ENCODE peak calls at places on chromosomes 12 and 14, in eight cellular contexts. One of them, this sample, is unnamed.
A peak's percentile ranks its signal among the peaks of the same experiment; 100 is the strongest.

GRCh38 chr12:123529636-123530035 is 3.9 kb downstream of the RILPL1 start:
- DNase-seq in tibial nerve: no peak
- DNase-seq in tibial artery: no peak
- DNase-seq in pancreas: no peak
- DNase-seq in lower lobe of right lung: no peak
- DNase-seq in mammary epithelial cell: no peak
- DNase-seq in MM.1S: no peak
- DNase-seq in H9: no peak
- DNase-seq in this sample: no peak

GRCh38 chr12:6554990-6555691 is 701 bp downstream of the IFFO1 start:
- DNase-seq in H9: no peak
- DNase-seq in lower lobe of right lung: no peak
- DNase-seq in MM.1S: no peak
- DNase-seq in tibial nerve: no peak
- DNase-seq in mammary epithelial cell: no peak
- DNase-seq in tibial artery: no peak
- DNase-seq in pancreas: no peak
- DNase-seq in this sample: no peak

GRCh38 chr12:30822385-30823139 is 67.8 kb upstream of the CAPRIN2 start:
- DNase-seq in tibial artery: peak; percentile 81
- DNase-seq in tibial nerve: peak; percentile 47
- DNase-seq in H9: peak; percentile 79
- DNase-seq in pancreas: peak; percentile 38
- DNase-seq in lower lobe of right lung: peak; percentile 76
- DNase-seq in mammary epithelial cell: peak; percentile 22
- DNase-seq in MM.1S: peak; percentile 67
- DNase-seq in this sample: no peak

GRCh38 chr12:54229624-54230212 is 40.9 kb upstream of the SMUG1 start:
- DNase-seq in tibial nerve: no peak
- DNase-seq in mammary epithelial cell: peak; percentile 94
- DNase-seq in MM.1S: no peak
- DNase-seq in H9: no peak
- DNase-seq in pancreas: no peak
- DNase-seq in lower lobe of right lung: no peak
- DNase-seq in tibial artery: no peak
- DNase-seq in this sample: no peak

GRCh38 chr12:49231881-49232650 is 32.8 kb upstream of the TUBA1C start:
- DNase-seq in tibial nerve: no peak
- DNase-seq in pancreas: no peak
- DNase-seq in lower lobe of right lung: no peak
- DNase-seq in mammary epithelial cell: no peak
- DNase-seq in tibial artery: peak; percentile 6
- DNase-seq in H9: no peak
- DNase-seq in MM.1S: no peak
- DNase-seq in this sample: no peak

GRCh38 chr14:28770574-28770973 is 4.0 kb downstream of the FOXG1 start:
- DNase-seq in mammary epithelial cell: no peak
- DNase-seq in tibial artery: no peak
- DNase-seq in MM.1S: no peak
- DNase-seq in tibial nerve: no peak
- DNase-seq in H9: no peak
- DNase-seq in lower lobe of right lung: no peak
- DNase-seq in pancreas: no peak
- DNase-seq in this sample: no peak

GRCh38 chr12:92136883-92137582 is 8.6 kb downstream of the BTG1 start:
- DNase-seq in pancreas: no peak
- DNase-seq in MM.1S: peak; percentile 6
- DNase-seq in tibial nerve: no peak
- DNase-seq in mammary epithelial cell: peak; percentile 87
- DNase-seq in lower lobe of right lung: no peak
- DNase-seq in H9: no peak
- DNase-seq in tibial artery: no peak
- DNase-seq in this sample: no peak

GRCh38 chr14:45699451-45699850 is 446.4 kb upstream of the MIS18BP1 start:
- DNase-seq in lower lobe of right lung: no peak
- DNase-seq in H9: no peak
- DNase-seq in tibial nerve: no peak
- DNase-seq in mammary epithelial cell: peak; percentile 60
- DNase-seq in pancreas: no peak
- DNase-seq in tibial artery: no peak
- DNase-seq in MM.1S: no peak
- DNase-seq in this sample: no peak

GRCh38 chr14:29548948-29549370 is 378.7 kb downstream of the PRKD1 start:
- DNase-seq in lower lobe of right lung: no peak
- DNase-seq in mammary epithelial cell: peak; percentile 39
- DNase-seq in MM.1S: peak; percentile 52
- DNase-seq in tibial artery: no peak
- DNase-seq in pancreas: no peak
- DNase-seq in H9: no peak
- DNase-seq in tibial nerve: peak; percentile 45
- DNase-seq in this sample: peak; percentile 16

GRCh38 chr12:123532808-123533649 is 490 bp downstream of the RILPL1 start:
- DNase-seq in lower lobe of right lung: peak; percentile 70
- DNase-seq in MM.1S: no peak
- DNase-seq in H9: peak; percentile 66
- DNase-seq in pancreas: peak; percentile 25
- DNase-seq in tibial artery: peak; percentile 80
- DNase-seq in mammary epithelial cell: peak; percentile 48
- DNase-seq in tibial nerve: peak; percentile 22
- DNase-seq in this sample: no peak

GRCh38 chr14:99513183-99513694 is 32.0 kb downstream of the CCNK start:
- DNase-seq in tibial artery: no peak
- DNase-seq in pancreas: no peak
- DNase-seq in H9: no peak
- DNase-seq in tibial nerve: no peak
- DNase-seq in lower lobe of right lung: no peak
- DNase-seq in MM.1S: no peak
- DNase-seq in mammary epithelial cell: no peak
- DNase-seq in this sample: no peak

GRCh38 chr14:89308232-89308959 is 108.6 kb downstream of the FOXN3 start:
- DNase-seq in H9: no peak
- DNase-seq in tibial artery: no peak
- DNase-seq in mammary epithelial cell: no peak
- DNase-seq in lower lobe of right lung: no peak
- DNase-seq in MM.1S: no peak
- DNase-seq in tibial nerve: no peak
- DNase-seq in pancreas: no peak
- DNase-seq in this sample: no peak

GRCh38 chr14:89303452-89304435 is 113.3 kb downstream of the FOXN3 start:
- DNase-seq in pancreas: no peak
- DNase-seq in H9: no peak
- DNase-seq in mammary epithelial cell: peak; percentile 3
- DNase-seq in MM.1S: peak; percentile 70
- DNase-seq in lower lobe of right lung: peak; percentile 65
- DNase-seq in tibial artery: peak; percentile 87
- DNase-seq in tibial nerve: peak; percentile 64
- DNase-seq in this sample: no peak

GRCh38 chr14:89307409-89307808 is 109.6 kb downstream of the FOXN3 start:
- DNase-seq in tibial nerve: no peak
- DNase-seq in H9: no peak
- DNase-seq in tibial artery: no peak
- DNase-seq in pancreas: no peak
- DNase-seq in MM.1S: no peak
- DNase-seq in lower lobe of right lung: no peak
- DNase-seq in mammary epithelial cell: no peak
- DNase-seq in this sample: no peak

GRCh38 chr14:89302396-89302950 is 114.6 kb downstream of the FOXN3 start:
- DNase-seq in lower lobe of right lung: no peak
- DNase-seq in tibial nerve: no peak
- DNase-seq in MM.1S: no peak
- DNase-seq in mammary epithelial cell: no peak
- DNase-seq in pancreas: no peak
- DNase-seq in H9: no peak
- DNase-seq in tibial artery: peak; percentile 52
- DNase-seq in this sample: no peak

DNA sequence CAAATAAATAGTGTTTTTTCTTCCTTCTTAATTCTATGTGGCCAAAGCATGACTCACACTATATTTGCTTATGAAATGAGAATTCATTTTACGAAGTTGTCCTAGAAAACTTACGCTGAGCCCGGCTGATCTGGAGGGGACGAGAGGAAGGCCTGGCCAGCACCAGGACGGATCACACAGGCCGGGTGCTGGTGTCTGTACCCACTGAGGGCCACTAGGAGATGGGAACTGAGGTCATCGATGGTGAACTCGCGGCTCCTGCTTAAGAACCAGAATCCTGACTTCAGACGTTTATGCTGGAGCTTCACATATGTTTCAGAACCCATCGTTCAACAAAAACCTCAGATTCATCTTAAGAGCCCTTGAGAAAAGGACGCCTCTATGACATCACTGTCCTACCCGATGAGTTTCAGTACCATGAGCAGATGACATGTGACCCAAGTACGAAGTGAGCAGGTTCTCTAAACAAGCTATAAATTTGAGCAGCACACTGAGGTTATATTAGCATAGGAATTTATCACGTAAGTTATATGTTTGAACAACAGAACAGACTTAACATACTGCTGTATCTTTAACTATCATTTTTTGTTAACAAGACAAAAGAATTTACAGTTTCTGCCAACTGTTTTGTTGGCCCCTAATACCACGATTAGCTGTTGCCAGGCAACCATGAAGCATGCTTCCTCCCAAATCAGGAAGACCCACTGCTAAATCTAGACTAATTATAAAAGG is 111.9 kb downstream of the FOXN3 start:
- DNase-seq in tibial artery: peak; percentile 75
- DNase-seq in mammary epithelial cell: no peak
- DNase-seq in MM.1S: peak; percentile 63
- DNase-seq in tibial nerve: no peak
- DNase-seq in pancreas: no peak
- DNase-seq in H9: no peak
- DNase-seq in lower lobe of right lung: no peak
- DNase-seq in this sample: no peak
- TF ChIP-seq CTCF in tibial artery: no peak
- TF ChIP-seq CTCF in mammary epithelial cell: no peak
- TF ChIP-seq CTCF in MM.1S: no peak
- TF ChIP-seq CTCF in tibial nerve: no peak
- TF ChIP-seq CTCF in pancreas: no peak
- TF ChIP-seq CTCF in H9: peak; percentile 10
- TF ChIP-seq CTCF in lower lobe of right lung: no peak
- TF ChIP-seq CTCF in this sample: no peak

DNA sequence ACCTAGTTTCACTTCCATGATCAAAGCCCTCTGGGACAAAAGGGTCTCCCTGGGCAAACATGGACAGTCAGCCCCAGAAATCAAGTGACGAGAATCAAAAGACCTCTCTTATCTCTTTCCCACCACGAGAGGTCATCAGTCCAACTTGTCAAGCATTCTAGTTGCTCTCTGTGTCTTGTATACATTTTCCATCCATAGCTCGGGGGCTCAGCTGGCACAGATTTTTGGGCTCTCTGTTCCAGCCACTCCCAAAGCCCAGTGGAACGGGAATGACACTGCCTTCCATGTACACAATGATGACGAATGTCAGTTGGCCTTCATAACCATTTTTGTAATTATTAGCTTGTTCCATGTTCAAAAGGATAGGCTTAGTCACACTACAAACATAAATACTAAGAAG is 29.7 kb downstream of the NOS1 start:
- DNase-seq in lower lobe of right lung: no peak
- DNase-seq in pancreas: no peak
- DNase-seq in MM.1S: no peak
- DNase-seq in tibial artery: no peak
- DNase-seq in H9: no peak
- DNase-seq in tibial nerve: no peak
- DNase-seq in mammary epithelial cell: no peak
- DNase-seq in this sample: no peak
- TF ChIP-seq CTCF in lower lobe of right lung: no peak
- TF ChIP-seq CTCF in pancreas: no peak
- TF ChIP-seq CTCF in MM.1S: no peak
- TF ChIP-seq CTCF in tibial artery: no peak
- TF ChIP-seq CTCF in H9: no peak
- TF ChIP-seq CTCF in tibial nerve: no peak
- TF ChIP-seq CTCF in mammary epithelial cell: no peak
- TF ChIP-seq CTCF in this sample: no peak

DNA sequence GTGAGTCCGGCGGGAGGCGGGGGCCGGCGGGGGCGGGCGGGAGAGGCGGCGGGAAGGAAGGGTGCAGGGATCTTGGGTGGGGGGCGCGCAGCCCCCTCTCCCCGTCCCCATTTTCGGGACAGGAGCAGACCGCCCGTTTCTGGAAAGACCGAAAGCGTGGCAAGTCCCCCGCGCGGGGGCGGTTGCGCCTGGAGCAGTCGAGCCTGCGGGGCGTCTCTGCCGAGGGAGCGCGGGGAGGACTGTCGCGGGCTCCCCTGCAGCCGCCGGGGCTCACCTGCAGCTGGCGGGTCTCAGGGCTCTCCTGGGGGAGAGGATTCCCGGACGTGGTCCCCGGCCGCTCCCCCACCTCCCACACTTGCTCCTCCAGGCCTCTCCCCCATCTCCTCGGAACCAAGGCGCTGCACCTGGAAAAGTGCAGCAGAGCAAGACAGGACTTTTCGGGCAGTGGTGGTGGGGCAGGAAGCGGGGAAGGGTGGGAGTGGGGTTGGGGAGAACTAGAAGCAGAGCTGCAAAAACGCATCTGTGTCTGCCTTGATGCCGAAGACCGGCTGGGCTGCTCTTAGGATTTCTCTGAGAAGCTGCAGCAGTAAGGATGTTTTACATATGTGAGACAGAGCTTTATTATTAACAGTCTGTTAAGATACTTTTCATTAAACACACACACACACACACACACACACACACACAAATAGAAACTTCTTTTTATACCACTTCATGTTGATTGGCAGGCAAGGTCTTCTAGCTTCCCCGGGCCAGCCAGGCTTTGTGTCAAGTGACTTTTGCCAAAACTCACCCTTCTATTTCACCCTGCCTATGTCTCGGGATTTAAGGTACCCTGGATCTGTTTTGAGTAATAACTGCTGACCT is 680 bp downstream of the C12orf75 start:
- DNase-seq in lower lobe of right lung: no peak
- DNase-seq in tibial nerve: no peak
- DNase-seq in H9: no peak
- DNase-seq in mammary epithelial cell: peak; percentile 27
- DNase-seq in MM.1S: peak; percentile 33
- DNase-seq in tibial artery: no peak
- DNase-seq in pancreas: peak; percentile 23
- DNase-seq in this sample: no peak
- TF ChIP-seq CTCF in lower lobe of right lung: no peak
- TF ChIP-seq CTCF in tibial nerve: no peak
- TF ChIP-seq CTCF in H9: no peak
- TF ChIP-seq CTCF in mammary epithelial cell: peak; percentile 9
- TF ChIP-seq CTCF in MM.1S: no peak
- TF ChIP-seq CTCF in tibial artery: no peak
- TF ChIP-seq CTCF in pancreas: no peak
- TF ChIP-seq CTCF in this sample: peak; percentile 3

GRCh38 chr14:24139272-24139934 is 2.0 kb downstream of the EMC9 start:
- DNase-seq in pancreas: no peak
- DNase-seq in MM.1S: no peak
- DNase-seq in H9: no peak
- DNase-seq in lower lobe of right lung: no peak
- DNase-seq in mammary epithelial cell: no peak
- DNase-seq in tibial artery: no peak
- DNase-seq in tibial nerve: no peak
- DNase-seq in this sample: no peak
- TF ChIP-seq CTCF in pancreas: no peak
- TF ChIP-seq CTCF in MM.1S: peak; percentile 12
- TF ChIP-seq CTCF in H9: peak; percentile 11
- TF ChIP-seq CTCF in lower lobe of right lung: no peak
- TF ChIP-seq CTCF in mammary epithelial cell: no peak
- TF ChIP-seq CTCF in tibial artery: no peak
- TF ChIP-seq CTCF in tibial nerve: no peak
- TF ChIP-seq CTCF in this sample: no peak

GRCh38 chr12:51874013-51874412 is 13.9 kb upstream of the ANKRD33 start:
- DNase-seq in tibial nerve: no peak
- DNase-seq in H9: no peak
- DNase-seq in lower lobe of right lung: no peak
- DNase-seq in MM.1S: no peak
- DNase-seq in pancreas: no peak
- DNase-seq in mammary epithelial cell: no peak
- DNase-seq in tibial artery: no peak
- DNase-seq in this sample: no peak
- TF ChIP-seq CTCF in tibial nerve: no peak
- TF ChIP-seq CTCF in H9: no peak
- TF ChIP-seq CTCF in lower lobe of right lung: no peak
- TF ChIP-seq CTCF in MM.1S: no peak
- TF ChIP-seq CTCF in pancreas: no peak
- TF ChIP-seq CTCF in mammary epithelial cell: no peak
- TF ChIP-seq CTCF in tibial artery: no peak
- TF ChIP-seq CTCF in this sample: no peak